ENCODE peak calls at places on chromosome 3, in four cellular contexts. K, Q, I and V are unnamed samples.

GRCh38 chr3:37086918-37087317 is 87.5 kb downstream of the LRRFIP2 start:
- DNase-seq in I (no peak), Q (peak), K (no peak), V (no peak)

GRCh38 chr3:194134231-194134756 is 1.7 kb upstream of the HES1 start:
- DNase-seq in I (no peak), K (no peak), Q (peak), V (peak)

GRCh38 chr3:81947359-81947758 is 185.9 kb upstream of the GBE1 start:
- DNase-seq in I (no peak), K (no peak), Q (no peak), V (no peak)

GRCh38 chr3:128145279-128145678 is 8.0 kb upstream of the EEFSEC start:
- DNase-seq in I (no peak), K (no peak), Q (no peak), V (no peak)

GRCh38 chr3:15903164-15903563 is 105.4 kb upstream of the ANKRD28 start:
- DNase-seq in I (peak), K (peak), Q (peak), V (peak)

GRCh38 chr3:71131893-71132314 is 451.6 kb downstream of the FOXP1 start:
- DNase-seq in K (no peak), I (no peak), Q (no peak), V (no peak)

GRCh38 chr3:179451335-179452165 is at the start of gene GNB4:
- DNase-seq in I (peak), K (peak), Q (peak), V (peak)

GRCh38 chr3:71537211-71537611 is 46.3 kb downstream of the FOXP1 start:
- DNase-seq in K (peak), I (peak), Q (peak), V (peak)

GRCh38 chr3:58422756-58423324 is 10.8 kb downstream of the PDHB start:
- DNase-seq in I (peak), K (peak), Q (peak), V (no peak)

GRCh38 chr3:45677045-45677436 is 12.2 kb upstream of the SACM1L start:
- DNase-seq in K (peak), Q (peak), I (peak), V (peak)

GRCh38 chr3:129249284-129250065 is at the start of gene COPG1:
- DNase-seq in K (peak), I (peak), Q (peak), V (peak)

GRCh38 chr3:149247929-149248691 is 26.5 kb upstream of the CP start:
- DNase-seq in Q (peak), K (peak), I (peak), V (no peak)

GRCh38 chr3:115814778-115815380 is 191.6 kb downstream of the GAP43 start:
- DNase-seq in K (peak), Q (peak), I (peak), V (peak)

GRCh38 chr3:55185380-55185779 is 257.5 kb upstream of the LRTM1 start:
- DNase-seq in K (peak), I (peak), Q (peak), V (peak)

GRCh38 chr3:146374146-146374545 is 95.2 kb downstream of the PLSCR2 start:
- DNase-seq in I (peak), Q (peak), K (peak), V (no peak)

GRCh38 chr3:120438971-120439370 is 11.8 kb downstream of the FSTL1 start:
- DNase-seq in I (peak), Q (peak), K (peak), V (peak)

GRCh38 chr3:160449660-160450598 is at the start of gene TRIM59:
- DNase-seq in Q (peak), K (peak), I (peak), V (peak)
- TF ChIP-seq CTCF in Q (no peak), K (no peak), I (no peak), V (no peak)

GRCh38 chr3:38623539-38623938 is 25.9 kb downstream of the SCN5A start:
- DNase-seq in I (no peak), Q (no peak), K (no peak), V (no peak)
- TF ChIP-seq CTCF in I (peak), Q (no peak), K (no peak), V (no peak)

GRCh38 chr3:159187706-159188105 is 385.9 kb downstream of the MFSD1 start:
- DNase-seq in I (no peak), Q (no peak), K (no peak), V (no peak)
- TF ChIP-seq CTCF in I (no peak), Q (no peak), K (no peak), V (no peak)

GRCh38 chr3:168453623-168454022 is 357.9 kb upstream of the GOLIM4 start:
- DNase-seq in Q (no peak), K (no peak), I (no peak), V (no peak)

GRCh38 chr3:168461793-168462192 is 366.1 kb upstream of the GOLIM4 start:
- DNase-seq in Q (no peak), I (no peak), K (no peak), V (no peak)

GRCh38 chr3:168457973-168458539 is 362.3 kb upstream of the GOLIM4 start:
- DNase-seq in I (no peak), K (no peak), Q (no peak), V (no peak)

GRCh38 chr3:168459229-168459784 is 363.6 kb upstream of the GOLIM4 start:
- DNase-seq in I (no peak), K (peak), Q (peak), V (no peak)

GRCh38 chr3:168455814-168456213 is 360.1 kb upstream of the GOLIM4 start:
- DNase-seq in Q (no peak), K (no peak), I (no peak), V (no peak)
- TF ChIP-seq CTCF in Q (no peak), K (no peak), I (no peak), V (no peak)

DNA sequence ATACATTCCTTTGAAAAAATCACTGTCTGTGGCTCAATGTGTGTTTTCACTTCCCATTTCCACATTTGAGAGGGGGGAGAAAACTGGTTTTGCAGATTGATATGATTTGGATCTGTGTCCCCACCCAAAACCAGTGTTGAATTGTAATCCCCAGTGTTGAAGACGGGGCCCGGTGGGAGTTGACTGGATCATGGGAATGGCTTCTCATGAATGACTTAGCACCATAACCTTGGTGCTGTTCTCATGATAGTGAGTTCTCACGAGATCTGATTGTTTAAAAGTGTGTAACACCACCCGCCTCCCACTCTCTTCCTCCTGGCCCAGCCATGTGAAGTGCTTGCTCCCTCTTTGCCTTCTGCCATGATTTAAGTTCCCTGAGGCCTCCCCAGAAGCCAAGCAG is 16.1 kb downstream of the TMEM207 start:
- DNase-seq in K (no peak), I (no peak), Q (no peak), V (no peak)
- TF ChIP-seq CTCF in K (no peak), I (no peak), Q (no peak), V (no peak)

GRCh38 chr3:133457025-133457424 is 57.2 kb downstream of the BFSP2 start:
- DNase-seq in I (no peak), K (no peak), Q (no peak), V (no peak)

GRCh38 chr3:133455281-133455680 is 55.4 kb downstream of the BFSP2 start:
- DNase-seq in Q (no peak), K (no peak), I (no peak), V (no peak)

GRCh38 chr3:133455960-133456359 is 56.1 kb downstream of the BFSP2 start:
- DNase-seq in K (no peak), I (no peak), Q (no peak), V (no peak)

GRCh38 chr3:133459400-133459799 is 59.5 kb downstream of the BFSP2 start:
- DNase-seq in K (no peak), I (no peak), Q (no peak), V (no peak)

DNA sequence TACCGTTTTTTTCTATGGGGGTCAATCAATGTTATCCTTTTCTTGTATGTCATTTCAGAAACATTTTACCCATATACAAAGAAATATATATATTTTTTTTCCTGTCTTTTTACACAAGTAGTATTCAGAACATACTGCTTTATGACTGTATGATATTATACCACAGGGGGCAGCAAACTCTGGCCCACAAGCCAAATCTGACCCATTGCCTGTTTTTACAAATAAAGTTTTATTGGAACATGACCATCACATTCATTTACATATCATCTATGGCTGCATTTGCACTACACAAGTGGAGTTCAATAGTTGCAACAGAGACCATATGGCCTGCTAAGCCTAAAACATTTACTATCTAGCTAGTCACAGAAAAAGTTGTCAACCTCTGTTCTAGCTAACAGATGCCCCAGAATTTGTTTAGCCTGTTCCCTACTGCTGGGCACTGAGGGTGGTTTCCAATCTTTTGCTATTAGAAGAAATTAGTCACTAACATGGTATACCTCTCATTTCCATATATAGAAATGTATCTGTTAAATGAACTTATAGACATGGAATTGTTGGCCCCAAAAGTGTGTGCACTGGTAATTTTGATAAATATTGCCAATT is 57.7 kb downstream of the BFSP2 start:
- DNase-seq in K (no peak), I (peak), Q (no peak), V (no peak)
- TF ChIP-seq CTCF in K (peak), I (peak), Q (no peak), V (peak)